ENCODE peak calls at places on chromosomes 3 and 15, in five cellular contexts. W, I, E, T and Z are unnamed samples.

GRCh38 chr3:113097821-113098516 is 107.2 kb downstream of the GTPBP8 start:
- DNase-seq in T (peak), W (no peak), I (peak), E (peak), Z (peak)

GRCh38 chr15:91380114-91380513 is 280.1 kb downstream of the SV2B start:
- DNase-seq in T (no peak), I (no peak), W (no peak), E (no peak), Z (peak)

GRCh38 chr3:2927252-2927651 is 182.9 kb downstream of the IL5RA start:
- DNase-seq in I (no peak), E (no peak), T (no peak), W (no peak), Z (no peak)

GRCh38 chr15:45885801-45886200 is 251.0 kb downstream of the SQOR start:
- DNase-seq in E (no peak), I (no peak), T (no peak), W (no peak), Z (no peak)

GRCh38 chr15:40088929-40089755 is 19.5 kb downstream of the BMF start:
- DNase-seq in E (no peak), T (peak), I (no peak), W (peak), Z (no peak)

GRCh38 chr15:101006931-101007687 is 88.0 kb downstream of the LRRK1 start:
- DNase-seq in W (peak), T (peak), E (peak), I (peak), Z (peak)

GRCh38 chr3:12138044-12138443 is 20.7 kb downstream of the TIMP4 start:
- DNase-seq in I (peak), W (peak), E (peak), T (peak), Z (no peak)

GRCh38 chr15:80550219-80550909 is 144.7 kb upstream of the ABHD17C start:
- DNase-seq in I (peak), E (no peak), T (peak), W (no peak), Z (peak)

GRCh38 chr3:188187055-188187454 is 33.1 kb downstream of the LPP start:
- DNase-seq in W (no peak), E (no peak), I (peak), T (no peak), Z (peak)

GRCh38 chr3:414063-414462 is 217.5 kb downstream of the CHL1 start:
- DNase-seq in W (peak), E (no peak), I (peak), T (peak), Z (no peak)

GRCh38 chr15:100686725-100687488 is 84.5 kb downstream of the ASB7 start:
- DNase-seq in T (peak), I (peak), E (no peak), W (no peak), Z (no peak)

GRCh38 chr3:86986666-86987420 is 4.1 kb downstream of the VGLL3 start:
- DNase-seq in W (no peak), T (peak), E (no peak), I (peak), Z (peak)
- TF ChIP-seq EZH2 in W (no peak), T (no peak), E (no peak), I (no peak), Z (no peak)

GRCh38 chr3:186209810-186210752 is 101.2 kb upstream of the ETV5 start:
- DNase-seq in E (no peak), W (peak), I (peak), T (peak), Z (peak)
- H3K4me2 ChIP-seq in E (no peak), W (peak), I (peak), T (peak), Z (peak)

DNA sequence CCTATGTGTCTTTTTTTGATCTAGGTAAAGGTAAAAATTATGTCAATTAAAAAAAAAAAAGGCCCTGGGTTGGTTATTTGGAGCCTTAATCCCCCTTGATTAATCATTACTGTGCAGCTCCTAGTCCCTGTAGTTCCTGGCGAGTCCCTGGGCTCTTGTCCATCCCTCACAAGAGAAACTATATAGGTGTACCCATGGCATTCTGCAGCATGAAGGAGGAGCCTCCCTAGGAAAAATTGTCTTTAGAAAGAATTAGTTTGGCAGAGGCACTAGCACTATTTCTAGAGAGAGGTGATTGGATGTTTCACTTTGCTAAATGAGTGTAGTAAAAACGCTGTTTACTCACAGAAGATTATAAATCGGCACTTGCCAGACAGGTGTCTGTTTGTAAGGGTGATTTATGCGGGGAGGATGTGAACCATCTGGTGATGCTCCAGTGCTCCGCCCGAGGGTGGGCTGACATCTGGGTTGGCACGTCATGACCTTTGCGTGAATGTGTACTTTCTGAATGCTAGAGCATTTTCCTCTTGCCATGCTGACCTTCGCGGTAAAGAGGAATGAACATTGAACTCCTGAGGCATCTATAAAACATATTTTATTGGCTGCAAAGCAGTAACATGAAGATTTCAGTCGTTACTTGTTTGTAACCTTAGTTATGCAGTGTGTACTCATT is 12.6 kb downstream of the PLCL2 start:
- DNase-seq in T (no peak), I (peak), W (no peak), E (no peak), Z (no peak)
- H3K4me3 ChIP-seq in T (no peak), I (no peak), W (no peak), E (no peak), Z (no peak)

GRCh38 chr15:89402406-89402805 is 67.8 kb upstream of the POLG start:
- DNase-seq in W (no peak), T (no peak), I (no peak), E (no peak), Z (no peak)
- TF ChIP-seq EZH2 in W (peak), T (peak), I (no peak), E (no peak), Z (no peak)